ENCODE peak calls at places on chromosomes 7 and 10, in eight cellular contexts. One of them, this sample, is unnamed.

GRCh38 chr7:151838861-151839381 is 38.0 kb downstream of the PRKAG2 start:
- DNase-seq in fibroblast of pulmonary artery: no peak
- DNase-seq in upper lobe of left lung: peak; percentile 42
- DNase-seq in GM12865: peak; percentile 38
- DNase-seq in pancreas: peak; percentile 56
- DNase-seq in A549: no peak
- DNase-seq in cardiac fibroblast: no peak
- DNase-seq in BJ: no peak
- DNase-seq in this sample: no peak

GRCh38 chr7:137081694-137082093 is 213.2 kb downstream of the CHRM2 start:
- DNase-seq in upper lobe of left lung: no peak
- DNase-seq in pancreas: no peak
- DNase-seq in A549: no peak
- DNase-seq in fibroblast of pulmonary artery: peak; percentile 95
- DNase-seq in GM12865: no peak
- DNase-seq in BJ: peak; percentile 85
- DNase-seq in cardiac fibroblast: peak; percentile 97
- DNase-seq in this sample: no peak

GRCh38 chr10:91944880-91945630 is 21.5 kb downstream of the BTAF1 start:
- DNase-seq in BJ: no peak
- DNase-seq in pancreas: no peak
- DNase-seq in upper lobe of left lung: no peak
- DNase-seq in fibroblast of pulmonary artery: peak; percentile 11
- DNase-seq in GM12865: peak; percentile 47
- DNase-seq in A549: no peak
- DNase-seq in cardiac fibroblast: no peak
- DNase-seq in this sample: no peak

GRCh38 chr7:143452495-143452894 is 9.2 kb downstream of the TAS2R60 start:
- DNase-seq in upper lobe of left lung: no peak
- DNase-seq in A549: no peak
- DNase-seq in pancreas: no peak
- DNase-seq in GM12865: no peak
- DNase-seq in cardiac fibroblast: no peak
- DNase-seq in BJ: no peak
- DNase-seq in fibroblast of pulmonary artery: no peak
- DNase-seq in this sample: no peak

GRCh38 chr10:101123085-101123814 is 7.8 kb upstream of the TLX1 start:
- DNase-seq in upper lobe of left lung: no peak
- DNase-seq in GM12865: no peak
- DNase-seq in fibroblast of pulmonary artery: no peak
- DNase-seq in BJ: no peak
- DNase-seq in cardiac fibroblast: no peak
- DNase-seq in A549: no peak
- DNase-seq in pancreas: no peak
- DNase-seq in this sample: no peak

GRCh38 chr10:97760461-97761257 is 11.1 kb downstream of the SFRP5 start:
- DNase-seq in GM12865: no peak
- DNase-seq in A549: no peak
- DNase-seq in BJ: no peak
- DNase-seq in upper lobe of left lung: no peak
- DNase-seq in pancreas: peak; percentile 41
- DNase-seq in fibroblast of pulmonary artery: no peak
- DNase-seq in cardiac fibroblast: no peak
- DNase-seq in this sample: no peak

GRCh38 chr10:59817806-59818205 is 64.6 kb upstream of the MRLN start:
- DNase-seq in fibroblast of pulmonary artery: peak; percentile 52
- DNase-seq in BJ: no peak
- DNase-seq in pancreas: no peak
- DNase-seq in GM12865: no peak
- DNase-seq in A549: no peak
- DNase-seq in upper lobe of left lung: peak; percentile 40
- DNase-seq in cardiac fibroblast: peak; percentile 67
- DNase-seq in this sample: no peak

GRCh38 chr7:143510854-143511592 is 33.4 kb downstream of the TAS2R41 start:
- DNase-seq in BJ: no peak
- DNase-seq in pancreas: peak; percentile 59
- DNase-seq in fibroblast of pulmonary artery: no peak
- DNase-seq in GM12865: no peak
- DNase-seq in A549: no peak
- DNase-seq in upper lobe of left lung: no peak
- DNase-seq in cardiac fibroblast: no peak
- DNase-seq in this sample: no peak

GRCh38 chr10:6711286-6711817 is 131.3 kb upstream of the PRKCQ start:
- DNase-seq in fibroblast of pulmonary artery: no peak
- DNase-seq in GM12865: no peak
- DNase-seq in A549: no peak
- DNase-seq in cardiac fibroblast: no peak
- DNase-seq in BJ: no peak
- DNase-seq in upper lobe of left lung: no peak
- DNase-seq in pancreas: no peak
- DNase-seq in this sample: no peak

GRCh38 chr10:102322914-102323313 is 72.6 kb upstream of the NFKB2 start:
- DNase-seq in GM12865: peak; percentile 32
- DNase-seq in fibroblast of pulmonary artery: no peak
- DNase-seq in upper lobe of left lung: no peak
- DNase-seq in pancreas: no peak
- DNase-seq in BJ: no peak
- DNase-seq in cardiac fibroblast: no peak
- DNase-seq in A549: no peak
- DNase-seq in this sample: no peak

GRCh38 chr10:112981553-112981952 is 31.5 kb downstream of the TCF7L2 start:
- DNase-seq in GM12865: peak; percentile 82
- DNase-seq in A549: no peak
- DNase-seq in cardiac fibroblast: no peak
- DNase-seq in pancreas: no peak
- DNase-seq in upper lobe of left lung: no peak
- DNase-seq in fibroblast of pulmonary artery: no peak
- DNase-seq in BJ: no peak
- DNase-seq in this sample: no peak

GRCh38 chr7:83469076-83469475 is 179.9 kb downstream of the SEMA3E start:
- DNase-seq in upper lobe of left lung: no peak
- DNase-seq in GM12865: no peak
- DNase-seq in fibroblast of pulmonary artery: peak; percentile 18
- DNase-seq in A549: no peak
- DNase-seq in pancreas: no peak
- DNase-seq in cardiac fibroblast: no peak
- DNase-seq in BJ: peak; percentile 21
- DNase-seq in this sample: no peak

GRCh38 chr10:89092981-89093380 is 102.4 kb downstream of the FAS start:
- DNase-seq in BJ: no peak
- DNase-seq in cardiac fibroblast: no peak
- DNase-seq in GM12865: no peak
- DNase-seq in pancreas: no peak
- DNase-seq in upper lobe of left lung: no peak
- DNase-seq in fibroblast of pulmonary artery: no peak
- DNase-seq in A549: no peak
- DNase-seq in this sample: no peak

GRCh38 chr10:89100680-89101079 is 106.4 kb downstream of the CH25H start:
- DNase-seq in upper lobe of left lung: no peak
- DNase-seq in BJ: no peak
- DNase-seq in A549: no peak
- DNase-seq in cardiac fibroblast: peak; percentile 58
- DNase-seq in GM12865: no peak
- DNase-seq in fibroblast of pulmonary artery: peak; percentile 50
- DNase-seq in pancreas: no peak
- DNase-seq in this sample: no peak

GRCh38 chr10:89091501-89091900 is 100.9 kb downstream of the FAS start:
- DNase-seq in cardiac fibroblast: peak; percentile 43
- DNase-seq in BJ: no peak
- DNase-seq in A549: no peak
- DNase-seq in upper lobe of left lung: no peak
- DNase-seq in GM12865: no peak
- DNase-seq in pancreas: no peak
- DNase-seq in fibroblast of pulmonary artery: peak; percentile 28
- DNase-seq in this sample: no peak

GRCh38 chr10:89092439-89092838 is 101.8 kb downstream of the FAS start:
- DNase-seq in fibroblast of pulmonary artery: no peak
- DNase-seq in A549: no peak
- DNase-seq in upper lobe of left lung: no peak
- DNase-seq in cardiac fibroblast: no peak
- DNase-seq in BJ: no peak
- DNase-seq in GM12865: no peak
- DNase-seq in pancreas: no peak
- DNase-seq in this sample: no peak

DNA sequence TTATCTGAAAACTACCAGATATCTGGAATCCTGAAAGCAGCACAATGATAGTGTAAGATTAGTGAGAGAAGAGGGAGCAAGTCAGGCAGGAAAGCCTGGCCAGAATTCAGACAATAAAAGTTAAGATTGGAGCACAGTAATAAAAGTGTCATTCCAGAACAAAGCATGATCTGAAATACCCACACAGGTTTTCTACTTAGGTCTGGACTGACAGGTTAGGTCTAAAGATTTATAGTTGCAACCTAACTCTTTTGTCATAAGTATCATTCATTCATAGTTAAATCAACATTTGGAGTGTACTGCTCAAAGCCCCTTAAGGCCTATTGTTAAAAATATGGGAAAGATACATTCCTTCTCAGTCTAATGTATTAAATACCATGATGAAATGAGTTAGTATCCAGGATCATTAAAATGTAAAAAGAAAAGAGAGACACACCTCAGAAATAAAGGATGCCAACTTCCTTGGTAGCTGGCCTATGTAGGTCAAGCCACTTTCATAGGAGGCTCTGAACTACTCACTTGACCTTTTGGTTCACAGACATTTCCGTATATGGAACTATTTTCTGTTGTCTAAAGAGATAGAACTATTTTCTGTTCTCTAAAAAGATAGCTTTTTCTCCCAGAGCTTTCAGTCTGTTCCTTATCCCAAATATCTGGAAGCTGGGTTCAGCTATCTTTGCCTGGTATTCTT is 105.2 kb downstream of the FAS start:
- DNase-seq in GM12865: no peak
- DNase-seq in A549: no peak
- DNase-seq in cardiac fibroblast: no peak
- DNase-seq in fibroblast of pulmonary artery: no peak
- DNase-seq in BJ: no peak
- DNase-seq in pancreas: no peak
- DNase-seq in upper lobe of left lung: no peak
- DNase-seq in this sample: no peak
- H3K4me3 ChIP-seq in GM12865: no peak overlapping the region
- H3K4me3 ChIP-seq in A549: no peak overlapping the region
- H3K4me3 ChIP-seq in cardiac fibroblast: no peak overlapping the region
- H3K4me3 ChIP-seq in fibroblast of pulmonary artery: no peak overlapping the region
- H3K4me3 ChIP-seq in BJ: no peak overlapping the region
- H3K4me3 ChIP-seq in pancreas: no peak overlapping the region
- H3K4me3 ChIP-seq in upper lobe of left lung: no peak overlapping the region
- H3K4me3 ChIP-seq in this sample: no peak overlapping the region

GRCh38 chr7:1545417-1546246 is 10.4 kb downstream of the TMEM184A start:
- DNase-seq in cardiac fibroblast: no peak
- DNase-seq in pancreas: peak; percentile 64
- DNase-seq in fibroblast of pulmonary artery: no peak
- DNase-seq in BJ: no peak
- DNase-seq in A549: peak; percentile 55
- DNase-seq in GM12865: no peak
- DNase-seq in upper lobe of left lung: no peak
- DNase-seq in this sample: no peak
- TF ChIP-seq CTCF in cardiac fibroblast: no peak
- TF ChIP-seq CTCF in pancreas: no peak
- TF ChIP-seq CTCF in fibroblast of pulmonary artery: no peak
- TF ChIP-seq CTCF in BJ: no peak
- TF ChIP-seq CTCF in A549: no peak
- TF ChIP-seq CTCF in GM12865: no peak
- TF ChIP-seq CTCF in upper lobe of left lung: no peak
- TF ChIP-seq CTCF in this sample: no peak

DNA sequence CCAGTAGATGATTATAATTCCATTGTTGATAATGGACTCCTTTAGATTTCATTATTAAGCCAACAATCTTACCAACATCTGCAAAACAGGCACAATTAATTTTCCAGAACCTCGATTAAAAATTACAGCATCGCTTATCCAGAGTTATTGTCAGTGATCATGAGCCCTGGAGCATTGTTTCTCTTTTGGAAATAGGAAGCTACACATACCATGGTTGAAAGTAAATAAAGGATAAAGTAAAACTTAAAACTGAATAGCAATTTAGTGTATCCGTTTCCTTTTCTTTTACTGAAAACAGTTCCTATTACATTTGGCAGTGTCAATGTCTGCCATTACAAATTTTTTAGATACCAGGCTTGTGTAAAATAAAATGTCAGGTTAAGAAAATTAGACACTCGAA is 9.9 kb upstream of the HOXA2 start:
- DNase-seq in GM12865: no peak
- DNase-seq in A549: no peak
- DNase-seq in upper lobe of left lung: no peak
- DNase-seq in cardiac fibroblast: no peak
- DNase-seq in pancreas: no peak
- DNase-seq in fibroblast of pulmonary artery: no peak
- DNase-seq in BJ: no peak
- DNase-seq in this sample: no peak
- H3K4me3 ChIP-seq in GM12865: no peak overlapping the region
- H3K4me3 ChIP-seq in A549: peak overlapping the region; percentile 72
- H3K4me3 ChIP-seq in upper lobe of left lung: no peak overlapping the region
- H3K4me3 ChIP-seq in cardiac fibroblast: no peak overlapping the region
- H3K4me3 ChIP-seq in pancreas: no peak overlapping the region
- H3K4me3 ChIP-seq in fibroblast of pulmonary artery: peak overlapping the region; percentile 43
- H3K4me3 ChIP-seq in BJ: no peak overlapping the region
- H3K4me3 ChIP-seq in this sample: no peak overlapping the region

GRCh38 chr10:50999163-50999562 is 75.1 kb upstream of the PRKG1 start:
- DNase-seq in fibroblast of pulmonary artery: no peak
- DNase-seq in GM12865: no peak
- DNase-seq in cardiac fibroblast: no peak
- DNase-seq in BJ: no peak
- DNase-seq in upper lobe of left lung: no peak
- DNase-seq in A549: no peak
- DNase-seq in pancreas: no peak
- DNase-seq in this sample: no peak

GRCh38 chr10:51005551-51005950 is 68.7 kb upstream of the PRKG1 start:
- DNase-seq in BJ: no peak
- DNase-seq in cardiac fibroblast: no peak
- DNase-seq in GM12865: no peak
- DNase-seq in A549: no peak
- DNase-seq in pancreas: no peak
- DNase-seq in fibroblast of pulmonary artery: no peak
- DNase-seq in upper lobe of left lung: no peak
- DNase-seq in this sample: no peak

GRCh38 chr10:51000164-51000563 is 74.1 kb upstream of the PRKG1 start:
- DNase-seq in fibroblast of pulmonary artery: peak; percentile 94
- DNase-seq in GM12865: no peak
- DNase-seq in A549: no peak
- DNase-seq in pancreas: no peak
- DNase-seq in upper lobe of left lung: no peak
- DNase-seq in BJ: peak; percentile 50
- DNase-seq in cardiac fibroblast: peak; percentile 86
- DNase-seq in this sample: no peak

GRCh38 chr10:51000976-51001375 is 73.3 kb upstream of the PRKG1 start:
- DNase-seq in upper lobe of left lung: no peak
- DNase-seq in BJ: no peak
- DNase-seq in pancreas: no peak
- DNase-seq in GM12865: no peak
- DNase-seq in A549: no peak
- DNase-seq in cardiac fibroblast: peak; percentile 42
- DNase-seq in fibroblast of pulmonary artery: peak; percentile 50
- DNase-seq in this sample: no peak

DNA sequence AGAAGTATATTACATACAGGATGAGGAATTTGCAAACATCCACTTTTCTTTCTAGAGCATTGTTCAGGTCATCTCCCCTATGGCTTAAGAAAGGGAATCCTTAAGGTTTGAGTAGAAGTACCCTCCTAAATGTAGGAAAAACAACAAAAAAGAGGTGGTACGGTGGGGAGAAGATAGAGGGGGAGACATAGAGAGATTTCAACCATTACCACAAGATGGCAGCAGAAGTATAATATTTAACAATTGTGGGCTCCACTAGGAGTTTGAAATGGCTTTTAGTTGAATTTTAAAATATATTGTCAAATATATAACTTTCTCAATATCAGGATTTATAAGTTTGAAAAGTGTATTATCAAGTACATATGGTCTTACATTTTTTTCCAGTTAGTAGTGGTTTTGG is 72.7 kb upstream of the PRKG1 start:
- DNase-seq in GM12865: no peak
- DNase-seq in BJ: no peak
- DNase-seq in upper lobe of left lung: no peak
- DNase-seq in A549: no peak
- DNase-seq in cardiac fibroblast: peak; percentile 55
- DNase-seq in fibroblast of pulmonary artery: peak; percentile 58
- DNase-seq in pancreas: no peak
- DNase-seq in this sample: no peak
- TF ChIP-seq CTCF in GM12865: peak; percentile 37
- TF ChIP-seq CTCF in BJ: peak; percentile 50
- TF ChIP-seq CTCF in upper lobe of left lung: no peak
- TF ChIP-seq CTCF in A549: peak; percentile 66
- TF ChIP-seq CTCF in cardiac fibroblast: peak; percentile 54
- TF ChIP-seq CTCF in fibroblast of pulmonary artery: peak; percentile 59
- TF ChIP-seq CTCF in pancreas: peak; percentile 40
- TF ChIP-seq CTCF in this sample: peak; percentile 80